ENCODE peak calls at places on chromosomes 16 and 17, in seven cellular contexts. I is fibroblast of the conjunctiva; T is ELR; U is posterior cingulate gyrus; P is spleen; V is GM10248; E is activated naive CD8-positive, alpha-beta T cell treated with anti-CD3 and anti-CD28 coated beads for 36 hours. K is an unnamed sample.

GRCh38 chr17:63701477-63702222 is 1.7 kb upstream of the LIMD2 start:
- DNase-seq in I (no peak), T (no peak), U (no peak), P (peak; percentile 93), V (peak; percentile 74), E (peak; percentile 78), K (peak; percentile 89)

GRCh38 chr17:43020789-43021738 is 1.1 kb downstream of the VAT1 start:
- DNase-seq in I (peak; percentile 51), T (peak; percentile 88), U (peak; percentile 32), P (peak; percentile 88), V (peak; percentile 57), E (peak; percentile 28), K (no peak)

GRCh38 chr17:80750263-80750662 is 205.6 kb downstream of the RPTOR start:
- DNase-seq in I (no peak), T (no peak), U (no peak), P (no peak), V (no peak), E (no peak), K (no peak)

GRCh38 chr16:54284319-54284930 is 2.2 kb downstream of the IRX3 start:
- DNase-seq in I (no peak), T (no peak), U (no peak), P (no peak), V (peak; percentile 35), E (no peak), K (no peak)

GRCh38 chr17:62668091-62668804 is 40.8 kb downstream of the MRC2 start:
- DNase-seq in I (peak; percentile 43), T (peak; percentile 24), U (no peak), P (no peak), V (no peak), E (no peak), K (no peak)

GRCh38 chr17:30819941-30820705 is 4.4 kb downstream of the CRLF3 start:
- DNase-seq in I (no peak), T (no peak), U (no peak), P (peak; percentile 68), V (no peak), E (no peak), K (no peak)

GRCh38 chr17:63414222-63414621 is 31.9 kb downstream of the CYB561 start:
- DNase-seq in I (no peak), T (no peak), U (no peak), P (no peak), V (no peak), E (no peak), K (no peak)

GRCh38 chr16:82091225-82091624 is 56.2 kb downstream of the HSD17B2 start:
- DNase-seq in I (no peak), T (peak; percentile 16), U (no peak), P (no peak), V (no peak), E (no peak), K (no peak)

GRCh38 chr16:85286066-85286712 is 173.9 kb upstream of the CIBAR2 start:
- DNase-seq in I (no peak), T (peak; percentile 68), U (peak; percentile 77), P (no peak), V (no peak), E (no peak), K (no peak)

GRCh38 chr16:83301966-83302365 is 505.8 kb upstream of the HSBP1 start:
- DNase-seq in I (no peak), T (no peak), U (no peak), P (no peak), V (no peak), E (no peak), K (no peak)

GRCh38 chr16:82263456-82264159 is 93.6 kb upstream of the MPHOSPH6 start:
- DNase-seq in I (peak; percentile 10), T (peak; percentile 62), U (peak; percentile 76), P (no peak), V (peak; percentile 49), E (peak; percentile 38), K (peak; percentile 69)

GRCh38 chr16:56950881-56951771 is 10.6 kb upstream of the CETP start:
- DNase-seq in I (no peak), T (peak; percentile 69), U (no peak), P (peak; percentile 85), V (peak; percentile 78), E (peak; percentile 68), K (peak; percentile 75)

GRCh38 chr16:20566864-20567263 is 9.3 kb downstream of the ACSM2B start:
- DNase-seq in I (no peak), T (no peak), U (no peak), P (no peak), V (no peak), E (no peak), K (no peak)

GRCh38 chr17:31803494-31804213 is 55.4 kb downstream of the COPRS start:
- DNase-seq in I (no peak), T (no peak), U (no peak), P (no peak), V (no peak), E (no peak), K (no peak)